ENCODE peak calls at places on chromosomes 4 and X, in four cellular contexts. One of them, this sample, is unnamed.

GRCh38 chrX:139758809-139759208 is 50.8 kb upstream of the MCF2 start:
- DNase-seq in GM12878: no peak
- DNase-seq in WTC11: no peak
- DNase-seq in HepG2: no peak
- DNase-seq in this sample: no peak

GRCh38 chrX:151779258-151779657 is 44.7 kb downstream of the CNGA2 start:
- DNase-seq in GM12878: no peak
- DNase-seq in WTC11: no peak
- DNase-seq in HepG2: no peak
- DNase-seq in this sample: no peak

GRCh38 chr4:57074753-57075152 is 35.4 kb downstream of the IGFBP7 start:
- DNase-seq in GM12878: no peak
- DNase-seq in WTC11: no peak
- DNase-seq in HepG2: no peak
- DNase-seq in this sample: no peak

GRCh38 chr4:104063341-104063740 is 343.6 kb upstream of the TACR3 start:
- DNase-seq in GM12878: no peak
- DNase-seq in WTC11: no peak
- DNase-seq in HepG2: no peak
- DNase-seq in this sample: no peak

GRCh38 chrX:21735753-21736127 is 22.2 kb downstream of the SMPX start:
- DNase-seq in GM12878: no peak
- DNase-seq in WTC11: no peak
- DNase-seq in HepG2: no peak
- DNase-seq in this sample: no peak

GRCh38 chr4:3010577-3010976 is 47.2 kb downstream of the GRK4 start:
- DNase-seq in GM12878: no peak
- DNase-seq in WTC11: no peak
- DNase-seq in HepG2: no peak
- DNase-seq in this sample: no peak

GRCh38 chr4:107931775-107932321 is 499 bp downstream of the CYP2U1 start:
- DNase-seq in GM12878: no peak
- DNase-seq in WTC11: no peak
- DNase-seq in HepG2: no peak
- DNase-seq in this sample: no peak

GRCh38 chr4:123528501-123529277 is 132.1 kb downstream of the SPRY1 start:
- DNase-seq in GM12878: no peak
- DNase-seq in WTC11: no peak
- DNase-seq in HepG2: peak
- DNase-seq in this sample: no peak

GRCh38 chrX:39948564-39948963 is 149.2 kb downstream of the BCOR start:
- DNase-seq in GM12878: no peak
- DNase-seq in WTC11: no peak
- DNase-seq in HepG2: no peak
- DNase-seq in this sample: no peak

GRCh38 chr4:157287445-157287844 is 66.9 kb downstream of the GRIA2 start:
- DNase-seq in GM12878: no peak
- DNase-seq in WTC11: no peak
- DNase-seq in HepG2: no peak
- DNase-seq in this sample: no peak

GRCh38 chr4:139191373-139191772 is 14.4 kb upstream of the ELF2 start:
- DNase-seq in GM12878: no peak
- DNase-seq in WTC11: no peak
- DNase-seq in HepG2: no peak
- DNase-seq in this sample: no peak

GRCh38 chr4:83604315-83604714 is 68.4 kb downstream of the GPAT3 start:
- DNase-seq in GM12878: no peak
- DNase-seq in WTC11: no peak
- DNase-seq in HepG2: no peak
- DNase-seq in this sample: no peak
- TF ChIP-seq CBFB in GM12878: no peak
- TF ChIP-seq CBFB in WTC11: no peak
- TF ChIP-seq CBFB in HepG2: no peak
- TF ChIP-seq CBFB in this sample: no peak

GRCh38 chrX:77003530-77003929 is 443.7 kb upstream of the FGF16 start:
- DNase-seq in GM12878: no peak
- DNase-seq in WTC11: no peak
- DNase-seq in HepG2: no peak
- DNase-seq in this sample: no peak

GRCh38 chrX:77009691-77010090 is 437.5 kb upstream of the FGF16 start:
- DNase-seq in GM12878: no peak
- DNase-seq in WTC11: no peak
- DNase-seq in HepG2: no peak
- DNase-seq in this sample: no peak

GRCh38 chrX:77003956-77004355 is 443.2 kb upstream of the FGF16 start:
- DNase-seq in GM12878: no peak
- DNase-seq in WTC11: no peak
- DNase-seq in HepG2: no peak
- DNase-seq in this sample: no peak
- TF ChIP-seq CBFB in GM12878: no peak
- TF ChIP-seq CBFB in WTC11: no peak
- TF ChIP-seq CBFB in HepG2: no peak
- TF ChIP-seq CBFB in this sample: no peak

DNA sequence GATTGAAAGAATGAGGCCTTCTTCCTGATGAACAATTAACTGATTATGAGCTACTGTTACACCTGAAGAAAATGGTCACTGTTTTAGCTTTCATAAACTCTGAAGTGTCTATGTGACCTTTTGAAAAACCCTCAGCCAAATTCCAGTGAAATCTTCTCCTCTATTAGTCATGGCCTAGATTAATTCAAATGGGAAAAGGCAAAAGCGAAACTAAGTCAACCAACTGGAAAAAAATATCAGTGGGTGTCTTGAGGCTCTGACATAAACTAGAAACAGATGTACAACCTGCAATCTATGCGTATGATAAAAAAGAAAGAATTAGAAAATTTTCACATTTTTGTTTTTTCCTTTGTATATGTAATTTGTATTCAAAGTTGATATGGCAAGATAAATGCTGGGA is 169.4 kb upstream of the BANK1 start:
- DNase-seq in GM12878: no peak
- DNase-seq in WTC11: no peak
- DNase-seq in HepG2: no peak
- DNase-seq in this sample: no peak
- TF ChIP-seq CBFB in GM12878: no peak
- TF ChIP-seq CBFB in WTC11: no peak
- TF ChIP-seq CBFB in HepG2: no peak
- TF ChIP-seq CBFB in this sample: no peak

GRCh38 chrX:78383594-78383993 is 56.2 kb upstream of the CYSLTR1 start:
- DNase-seq in GM12878: no peak
- DNase-seq in WTC11: no peak
- DNase-seq in HepG2: no peak
- DNase-seq in this sample: no peak

GRCh38 chrX:78388663-78389062 is 61.3 kb upstream of the CYSLTR1 start:
- DNase-seq in GM12878: no peak
- DNase-seq in WTC11: no peak
- DNase-seq in HepG2: no peak
- DNase-seq in this sample: no peak

GRCh38 chrX:78384486-78384885 is 57.1 kb upstream of the CYSLTR1 start:
- DNase-seq in GM12878: no peak
- DNase-seq in WTC11: no peak
- DNase-seq in HepG2: no peak
- DNase-seq in this sample: no peak

DNA sequence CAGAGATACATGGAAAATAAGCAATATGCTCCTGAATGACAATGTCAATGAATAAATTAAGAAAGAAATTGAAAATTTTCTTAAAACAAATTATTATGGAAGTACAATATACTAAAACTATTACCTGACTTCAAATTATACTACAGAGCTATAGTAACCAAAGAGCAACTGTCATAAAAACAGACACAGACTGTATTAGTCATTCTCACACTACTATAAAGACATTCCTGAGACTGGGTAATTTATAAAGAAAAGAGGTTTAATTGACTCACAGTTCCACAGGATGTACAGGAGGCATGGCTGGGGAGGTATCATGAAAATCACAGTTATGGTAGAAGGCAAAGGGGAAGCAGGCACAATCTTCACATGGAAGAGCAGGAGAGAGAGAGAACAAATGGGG is 60.0 kb upstream of the CYSLTR1 start:
- DNase-seq in GM12878: no peak
- DNase-seq in WTC11: no peak
- DNase-seq in HepG2: no peak
- DNase-seq in this sample: no peak
- TF ChIP-seq CBFB in GM12878: no peak
- TF ChIP-seq CBFB in WTC11: no peak
- TF ChIP-seq CBFB in HepG2: no peak
- TF ChIP-seq CBFB in this sample: no peak

GRCh38 chrX:128396601-128397000 is 344.4 kb upstream of the ACTRT1 start:
- DNase-seq in GM12878: no peak
- DNase-seq in WTC11: no peak
- DNase-seq in HepG2: no peak
- DNase-seq in this sample: no peak
- TF ChIP-seq CBFB in GM12878: no peak
- TF ChIP-seq CBFB in WTC11: no peak
- TF ChIP-seq CBFB in HepG2: no peak
- TF ChIP-seq CBFB in this sample: no peak

GRCh38 chr4:26131053-26131452 is 189.8 kb upstream of the RBPJ start:
- DNase-seq in GM12878: no peak
- DNase-seq in WTC11: no peak
- DNase-seq in HepG2: no peak
- DNase-seq in this sample: no peak
- TF ChIP-seq CBFB in GM12878: no peak
- TF ChIP-seq CBFB in WTC11: no peak
- TF ChIP-seq CBFB in HepG2: no peak
- TF ChIP-seq CBFB in this sample: no peak

DNA sequence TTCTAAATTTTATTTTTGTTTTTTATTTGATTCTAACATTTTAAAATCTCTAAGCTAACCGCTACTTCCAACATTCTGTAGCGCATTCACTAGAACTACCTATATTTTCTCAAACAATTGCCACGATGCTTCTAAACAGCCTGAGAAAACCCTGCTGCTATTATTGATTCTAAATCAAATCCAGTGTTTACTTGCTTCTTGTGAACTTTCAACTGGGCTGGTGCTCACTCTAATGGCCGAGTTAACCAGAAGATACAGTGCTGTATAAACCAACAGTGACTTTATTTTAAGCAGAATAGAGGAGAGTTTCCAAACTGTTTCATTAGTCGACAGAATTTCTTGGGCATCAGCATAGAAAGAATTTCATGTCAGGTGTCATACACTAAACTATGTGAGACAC is 110.3 kb downstream of the DLG3 start:
- DNase-seq in GM12878: no peak
- DNase-seq in WTC11: no peak
- DNase-seq in HepG2: no peak
- DNase-seq in this sample: no peak
- TF ChIP-seq CBFB in GM12878: no peak
- TF ChIP-seq CBFB in WTC11: no peak
- TF ChIP-seq CBFB in HepG2: no peak
- TF ChIP-seq CBFB in this sample: no peak

GRCh38 chr4:137644201-137644600 is 111.9 kb upstream of the PCDH18 start:
- DNase-seq in GM12878: no peak
- DNase-seq in WTC11: no peak
- DNase-seq in HepG2: no peak
- DNase-seq in this sample: no peak

GRCh38 chr4:137651128-137651527 is 118.8 kb upstream of the PCDH18 start:
- DNase-seq in GM12878: no peak
- DNase-seq in WTC11: no peak
- DNase-seq in HepG2: no peak
- DNase-seq in this sample: no peak

GRCh38 chr4:137650051-137650450 is 117.8 kb upstream of the PCDH18 start:
- DNase-seq in GM12878: no peak
- DNase-seq in WTC11: no peak
- DNase-seq in HepG2: no peak
- DNase-seq in this sample: no peak

GRCh38 chr4:137647375-137647774 is 115.1 kb upstream of the PCDH18 start:
- DNase-seq in GM12878: peak
- DNase-seq in WTC11: no peak
- DNase-seq in HepG2: no peak
- DNase-seq in this sample: no peak

DNA sequence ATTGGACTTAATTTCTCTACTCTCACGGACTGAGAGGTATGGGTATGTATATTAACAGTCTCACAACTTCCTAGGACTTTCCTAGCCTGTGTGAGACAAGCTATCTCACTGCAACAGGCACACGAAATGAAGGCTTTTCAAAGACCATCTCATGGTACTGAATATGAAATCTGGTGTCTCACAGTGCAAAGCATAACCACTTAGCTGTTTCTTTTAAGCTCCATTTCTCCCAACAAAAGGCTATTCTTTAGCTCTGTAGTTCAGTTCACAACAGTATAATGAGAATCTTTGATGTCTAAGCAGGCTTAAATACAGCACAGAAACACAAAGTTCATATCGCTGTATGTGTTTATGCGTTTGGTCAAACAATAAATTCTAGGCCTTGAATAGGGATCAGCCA is 116.2 kb upstream of the PCDH18 start:
- DNase-seq in GM12878: no peak
- DNase-seq in WTC11: no peak
- DNase-seq in HepG2: no peak
- DNase-seq in this sample: no peak
- TF ChIP-seq CBFB in GM12878: no peak
- TF ChIP-seq CBFB in WTC11: no peak
- TF ChIP-seq CBFB in HepG2: no peak
- TF ChIP-seq CBFB in this sample: no peak

DNA sequence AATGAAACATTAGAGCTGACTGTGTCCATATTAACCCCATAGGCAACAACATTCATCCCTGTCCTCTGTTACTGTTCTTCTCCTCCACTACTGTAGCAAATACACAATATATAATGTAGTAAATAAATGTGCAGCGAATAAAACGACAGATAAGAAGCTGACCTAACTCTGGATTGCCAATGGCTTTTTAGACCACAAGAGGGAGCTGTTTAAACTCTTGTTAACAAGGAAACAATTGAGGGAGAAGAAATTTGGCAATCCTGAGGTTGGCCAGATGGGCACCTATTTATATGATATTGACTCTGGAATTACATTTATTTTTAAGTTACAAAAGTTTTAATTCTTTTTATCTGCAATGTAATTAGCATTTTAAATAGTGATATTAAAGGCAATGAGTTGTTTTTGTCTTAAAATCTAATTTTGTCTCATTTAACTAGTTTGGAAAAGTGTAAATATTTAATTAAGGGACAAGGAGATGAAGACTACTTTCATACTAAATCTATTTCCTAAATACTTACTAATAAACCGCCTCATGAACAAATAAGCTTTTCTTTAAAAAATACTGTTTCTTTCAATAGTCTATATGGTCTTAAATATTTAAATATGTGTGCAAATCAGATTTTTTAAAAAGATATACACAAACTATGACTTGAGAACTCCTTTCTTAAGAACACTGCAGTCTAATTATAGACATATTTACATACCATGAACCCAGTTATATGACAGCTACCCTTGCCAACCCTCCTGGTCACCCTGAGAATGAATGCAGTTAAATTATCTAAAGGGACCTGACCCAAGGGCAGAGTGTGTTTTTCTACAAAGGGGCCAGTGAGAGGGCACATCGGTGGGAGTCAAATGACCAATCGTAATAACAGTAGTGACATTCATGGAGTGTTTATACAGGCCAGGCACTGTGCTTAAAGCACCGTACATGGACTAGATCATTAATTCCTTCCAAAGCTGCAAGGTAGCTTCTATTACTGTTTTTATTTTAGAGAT is 52.9 kb upstream of the HPF1 start:
- DNase-seq in GM12878: peak
- DNase-seq in WTC11: no peak
- DNase-seq in HepG2: peak
- DNase-seq in this sample: peak
- TF ChIP-seq CBFB in GM12878: no peak
- TF ChIP-seq CBFB in WTC11: no peak
- TF ChIP-seq CBFB in HepG2: no peak
- TF ChIP-seq CBFB in this sample: no peak

GRCh38 chrX:1443496-1444075 is 9.1 kb downstream of the ASMTL start:
- DNase-seq in GM12878: no peak
- DNase-seq in WTC11: peak
- DNase-seq in HepG2: no peak
- DNase-seq in this sample: no peak
- TF ChIP-seq CBFB in GM12878: no peak
- TF ChIP-seq CBFB in WTC11: no peak
- TF ChIP-seq CBFB in HepG2: no peak
- TF ChIP-seq CBFB in this sample: no peak